ENCODE peak calls at places on chromosome 16, in four cellular contexts. One of them, this sample, is unnamed.

GRCh38 chr16:27455700-27456099 is 53.7 kb downstream of the IL21R start:
- DNase-seq in H1: no peak
- DNase-seq in SK-N-SH: no peak
- DNase-seq in HCT116: no peak
- DNase-seq in this sample: no peak

GRCh38 chr16:27374794-27375499 is 27.0 kb upstream of the IL21R start:
- DNase-seq in SK-N-SH: peak
- DNase-seq in H1: peak
- DNase-seq in HCT116: peak
- DNase-seq in this sample: no peak

GRCh38 chr16:22217890-22218730 is 12.0 kb downstream of the EEF2K start:
- DNase-seq in SK-N-SH: no peak
- DNase-seq in H1: no peak
- DNase-seq in HCT116: no peak
- DNase-seq in this sample: no peak

GRCh38 chr16:69107311-69107962 is 2.0 kb downstream of the HAS3 start:
- DNase-seq in H1: peak
- DNase-seq in SK-N-SH: peak
- DNase-seq in HCT116: no peak
- DNase-seq in this sample: no peak

GRCh38 chr16:22206847-22207714 is 1.0 kb downstream of the EEF2K start:
- DNase-seq in HCT116: no peak
- DNase-seq in SK-N-SH: peak
- DNase-seq in H1: peak
- DNase-seq in this sample: peak

GRCh38 chr16:15708096-15708495 is 58.1 kb downstream of the NDE1 start:
- DNase-seq in HCT116: no peak
- DNase-seq in H1: no peak
- DNase-seq in SK-N-SH: no peak
- DNase-seq in this sample: no peak

GRCh38 chr16:14510939-14511797 is 118.9 kb downstream of the PARN start:
- DNase-seq in SK-N-SH: no peak
- DNase-seq in H1: no peak
- DNase-seq in HCT116: no peak
- DNase-seq in this sample: no peak

GRCh38 chr16:5428932-5429331 is 331.3 kb upstream of the EEF2KMT start:
- DNase-seq in H1: peak
- DNase-seq in HCT116: no peak
- DNase-seq in SK-N-SH: no peak
- DNase-seq in this sample: peak

GRCh38 chr16:24986512-24987303 is 28.5 kb downstream of the ARHGAP17 start:
- DNase-seq in SK-N-SH: no peak
- DNase-seq in H1: no peak
- DNase-seq in HCT116: no peak
- DNase-seq in this sample: no peak

GRCh38 chr16:58493756-58494431 is 6.0 kb upstream of the NDRG4 start:
- DNase-seq in SK-N-SH: no peak
- DNase-seq in H1: no peak
- DNase-seq in HCT116: no peak
- DNase-seq in this sample: no peak

GRCh38 chr16:57732683-57733082 is 2.9 kb upstream of the KATNB1 start:
- DNase-seq in SK-N-SH: no peak
- DNase-seq in H1: no peak
- DNase-seq in HCT116: no peak
- DNase-seq in this sample: no peak

GRCh38 chr16:2282866-2283555 is 15.1 kb upstream of the RNPS1 start:
- DNase-seq in H1: no peak
- DNase-seq in HCT116: no peak
- DNase-seq in SK-N-SH: no peak
- DNase-seq in this sample: no peak

GRCh38 chr16:75559564-75560372 is 3.7 kb upstream of the TMEM231 start:
- DNase-seq in H1: no peak
- DNase-seq in SK-N-SH: no peak
- DNase-seq in HCT116: no peak
- DNase-seq in this sample: no peak

DNA sequence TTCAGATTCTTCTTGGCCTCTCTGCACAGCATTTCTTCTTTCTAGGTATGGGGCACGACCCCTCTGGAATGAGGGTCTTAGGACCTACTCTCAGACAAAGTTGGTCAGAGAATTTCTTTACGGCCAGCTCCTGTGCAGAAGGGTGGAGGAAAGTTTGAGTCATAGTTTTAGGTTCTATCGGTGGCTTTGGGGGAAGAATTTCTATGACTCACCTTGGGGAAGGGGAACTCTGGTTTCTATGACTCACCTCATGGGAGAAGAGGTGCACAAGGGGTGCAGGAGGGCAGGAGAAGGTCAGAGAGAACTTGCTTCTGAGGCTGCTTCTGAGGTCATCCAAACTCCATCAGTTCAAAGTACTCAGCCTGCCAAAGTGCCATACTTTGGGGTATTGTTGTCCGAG is 2.5 kb upstream of the ABCC12 start:
- DNase-seq in HCT116: peak
- DNase-seq in SK-N-SH: no peak
- DNase-seq in H1: no peak
- DNase-seq in this sample: no peak
- TF ChIP-seq JUND in HCT116: peak
- TF ChIP-seq JUND in SK-N-SH: peak
- TF ChIP-seq JUND in H1: no peak
- TF ChIP-seq JUND in this sample: no peak

GRCh38 chr16:49755291-49755611 is 100.7 kb downstream of the ZNF423 start:
- DNase-seq in HCT116: peak
- DNase-seq in H1: no peak
- DNase-seq in SK-N-SH: peak
- DNase-seq in this sample: peak
- TF ChIP-seq JUND in HCT116: no peak
- TF ChIP-seq JUND in H1: no peak
- TF ChIP-seq JUND in SK-N-SH: no peak
- TF ChIP-seq JUND in this sample: no peak

DNA sequence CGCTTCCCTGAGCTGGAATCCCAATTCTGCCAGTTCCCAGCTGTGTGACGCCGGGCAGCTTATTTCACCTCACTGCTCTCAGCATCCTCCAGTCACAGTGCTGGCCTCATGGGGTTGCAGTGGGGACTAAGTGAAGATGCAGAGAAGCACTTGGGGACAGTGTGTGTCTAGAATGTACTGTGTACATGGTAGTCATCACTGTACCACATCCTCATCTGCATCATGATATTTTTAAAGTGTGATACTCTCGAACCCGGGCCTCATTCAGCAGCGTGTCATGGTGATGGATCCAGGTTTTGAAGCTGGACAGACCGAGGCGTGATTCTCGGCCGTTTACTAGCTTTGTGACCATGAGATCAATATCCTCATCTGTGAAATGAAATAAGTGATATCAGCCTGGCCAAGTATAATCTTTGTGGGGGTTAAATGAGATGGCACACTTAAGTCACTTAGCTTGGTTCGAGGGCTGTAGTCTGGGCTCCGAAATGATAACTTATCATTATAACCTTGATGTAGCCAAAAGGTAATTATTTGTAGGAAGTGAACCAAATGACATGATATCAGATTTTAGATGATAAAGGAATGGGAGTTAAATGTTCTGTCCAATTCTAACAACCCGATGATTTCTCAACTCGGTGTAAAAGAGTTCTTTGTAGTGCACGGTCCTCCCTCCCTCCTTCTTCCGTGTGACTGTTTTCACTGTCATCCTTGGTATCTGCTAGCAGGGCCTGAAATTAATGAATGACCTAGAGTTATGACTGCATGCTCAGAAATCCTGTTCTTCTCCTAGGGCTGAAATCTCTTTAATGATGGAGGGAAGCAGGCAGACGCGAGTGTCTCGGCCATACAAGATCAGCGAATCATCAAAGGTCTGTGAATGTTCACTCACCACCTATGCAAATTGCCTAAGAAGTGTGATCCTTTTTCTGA is 2.0 kb downstream of the KLHL36 start:
- DNase-seq in SK-N-SH: no peak
- DNase-seq in HCT116: no peak
- DNase-seq in H1: no peak
- DNase-seq in this sample: no peak
- TF ChIP-seq JUND in SK-N-SH: peak
- TF ChIP-seq JUND in HCT116: no peak
- TF ChIP-seq JUND in H1: no peak
- TF ChIP-seq JUND in this sample: no peak

GRCh38 chr16:29943846-29944669 is 17.8 kb upstream of the TMEM219 start:
- DNase-seq in SK-N-SH: no peak
- DNase-seq in HCT116: peak
- DNase-seq in H1: no peak
- DNase-seq in this sample: no peak
- TF ChIP-seq JUND in SK-N-SH: peak
- TF ChIP-seq JUND in HCT116: peak
- TF ChIP-seq JUND in H1: no peak
- TF ChIP-seq JUND in this sample: no peak

GRCh38 chr16:86516618-86517003 is 6.3 kb downstream of the FOXF1 start:
- DNase-seq in SK-N-SH: no peak
- DNase-seq in H1: no peak
- DNase-seq in HCT116: no peak
- DNase-seq in this sample: no peak
- TF ChIP-seq JUND in SK-N-SH: no peak
- TF ChIP-seq JUND in H1: no peak
- TF ChIP-seq JUND in HCT116: no peak
- TF ChIP-seq JUND in this sample: no peak

GRCh38 chr16:86971251-86971650 is 345.9 kb downstream of the C16orf95 start:
- DNase-seq in H1: no peak
- DNase-seq in SK-N-SH: no peak
- DNase-seq in HCT116: no peak
- DNase-seq in this sample: no peak

GRCh38 chr16:86969716-86970115 is 347.5 kb downstream of the C16orf95 start:
- DNase-seq in HCT116: no peak
- DNase-seq in SK-N-SH: no peak
- DNase-seq in H1: no peak
- DNase-seq in this sample: no peak

GRCh38 chr16:86968866-86969265 is 348.3 kb downstream of the C16orf95 start:
- DNase-seq in HCT116: no peak
- DNase-seq in H1: no peak
- DNase-seq in SK-N-SH: no peak
- DNase-seq in this sample: no peak

GRCh38 chr16:86970726-86971125 is 346.5 kb downstream of the C16orf95 start:
- DNase-seq in H1: no peak
- DNase-seq in HCT116: no peak
- DNase-seq in SK-N-SH: no peak
- DNase-seq in this sample: no peak

DNA sequence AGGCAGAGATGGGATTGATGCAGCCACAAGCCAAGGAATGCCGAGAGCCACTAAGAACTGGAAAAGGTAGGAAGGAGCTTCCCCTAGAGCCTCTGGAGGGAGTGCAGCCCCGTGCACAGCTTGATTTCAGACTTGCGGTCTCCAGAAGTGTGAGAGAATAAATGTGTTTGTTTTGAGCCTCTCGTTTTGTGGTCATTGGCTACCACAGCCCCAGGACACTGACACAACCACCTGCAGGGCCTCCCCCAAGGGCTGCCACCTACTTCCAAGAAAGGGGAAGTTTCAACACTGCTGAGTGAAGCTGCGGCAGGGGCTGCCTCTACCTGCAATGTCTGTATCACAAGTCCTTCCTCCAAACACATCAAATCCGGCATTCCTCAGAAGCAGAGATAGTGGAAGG is 346.9 kb downstream of the C16orf95 start:
- DNase-seq in HCT116: no peak
- DNase-seq in H1: no peak
- DNase-seq in SK-N-SH: no peak
- DNase-seq in this sample: no peak
- TF ChIP-seq JUND in HCT116: no peak
- TF ChIP-seq JUND in H1: no peak
- TF ChIP-seq JUND in SK-N-SH: no peak
- TF ChIP-seq JUND in this sample: no peak

DNA sequence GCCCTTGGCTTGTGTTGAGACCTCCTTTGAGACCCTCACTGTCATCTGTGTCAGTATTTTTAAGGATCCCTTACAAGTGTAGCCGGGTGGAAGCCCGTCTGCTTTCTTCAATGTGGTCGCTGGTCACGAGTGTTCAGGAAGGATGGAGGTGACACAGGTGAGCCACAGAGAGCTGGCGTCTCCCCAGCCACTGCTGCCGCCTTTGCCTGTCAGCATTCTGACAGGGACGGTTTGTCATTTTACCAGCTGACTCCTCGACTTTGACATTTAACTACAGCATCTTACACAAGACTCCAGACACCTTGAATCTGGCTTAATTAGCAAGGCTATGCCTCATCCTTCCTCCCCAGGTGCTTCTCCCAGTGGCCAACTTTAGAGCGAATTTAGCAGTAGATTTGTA is 56.3 kb upstream of the MPHOSPH6 start:
- DNase-seq in H1: no peak
- DNase-seq in SK-N-SH: no peak
- DNase-seq in HCT116: no peak
- DNase-seq in this sample: no peak
- TF ChIP-seq JUND in H1: no peak
- TF ChIP-seq JUND in SK-N-SH: no peak
- TF ChIP-seq JUND in HCT116: no peak
- TF ChIP-seq JUND in this sample: no peak

GRCh38 chr16:90008708-90009145 is 10.5 kb downstream of the DBNDD1 start:
- DNase-seq in HCT116: no peak
- DNase-seq in SK-N-SH: no peak
- DNase-seq in H1: no peak
- DNase-seq in this sample: no peak
- TF ChIP-seq JUND in HCT116: no peak
- TF ChIP-seq JUND in SK-N-SH: no peak
- TF ChIP-seq JUND in H1: no peak
- TF ChIP-seq JUND in this sample: no peak